ENCODE peak calls at places on chromosomes 12 and 14, in five cellular contexts. P is A549, C is HepG2, G is endothelial cell of umbilical vein, O is K562. D is an unnamed sample.

GRCh38 chr12:83665755-83666154 is 979.0 kb downstream of the TMTC2 start:
- DNase-seq in G (no peak), P (no peak), O (no peak), C (no peak), D (no peak)

GRCh38 chr12:106982229-106982628 is 4.7 kb downstream of the MTERF2 start:
- DNase-seq in C (no peak), P (no peak), G (no peak), O (no peak), D (no peak)

GRCh38 chr14:65446159-65446558 is 33.6 kb downstream of the FUT8 start:
- DNase-seq in O (no peak), P (no peak), C (no peak), G (peak), D (no peak)

GRCh38 chr12:110689002-110689600 is at the start of gene HVCN1:
- DNase-seq in O (peak), G (no peak), P (no peak), C (no peak), D (peak)

GRCh38 chr12:21998295-21998694 is 47.7 kb upstream of the CMAS start:
- DNase-seq in C (no peak), O (no peak), P (no peak), G (no peak), D (no peak)

GRCh38 chr14:105999361-106000028 is 473.1 kb downstream of the TMEM121 start:
- DNase-seq in O (peak), C (peak), P (no peak), G (no peak), D (peak)

GRCh38 chr12:69987453-69988102 is 162.6 kb downstream of the MYRFL start:
- DNase-seq in G (peak), C (peak), O (no peak), P (peak), D (no peak)

GRCh38 chr14:69259531-69260245 is at the start of gene GALNT16:
- DNase-seq in C (no peak), P (peak), G (peak), O (no peak), D (no peak)

GRCh38 chr14:24340606-24341005 is 815 bp upstream of the RIPK3 start:
- DNase-seq in C (no peak), P (no peak), O (no peak), G (no peak), D (no peak)

GRCh38 chr14:99698642-99699041 is 14.5 kb downstream of the CYP46A1 start:
- DNase-seq in P (no peak), G (no peak), O (no peak), C (no peak), D (no peak)

GRCh38 chr12:630656-631632 is 32.3 kb downstream of the NINJ2 start:
- DNase-seq in C (no peak), P (no peak), O (no peak), G (peak), D (peak)

GRCh38 chr12:117985182-117985581 is 16.4 kb upstream of the KSR2 start:
- DNase-seq in O (no peak), P (no peak), G (no peak), C (no peak), D (no peak)

GRCh38 chr14:105065280-105066228 is at the start of gene GPR132:
- DNase-seq in O (no peak), P (no peak), C (no peak), G (no peak), D (peak)

GRCh38 chr12:12755923-12756322 is 29.5 kb upstream of the APOLD1 start:
- DNase-seq in C (no peak), O (no peak), P (no peak), G (no peak), D (no peak)

GRCh38 chr12:80187660-80188090 is 88.3 kb downstream of the OTOGL start:
- DNase-seq in C (no peak), O (no peak), P (no peak), G (peak), D (no peak)

GRCh38 chr12:22657538-22657937 is 32.6 kb downstream of the ETNK1 start:
- DNase-seq in P (no peak), C (no peak), G (no peak), O (no peak), D (no peak)

GRCh38 chr14:33709286-33709685 is 241.6 kb downstream of the EGLN3 start:
- DNase-seq in C (no peak), P (no peak), G (no peak), O (no peak), D (no peak)

GRCh38 chr12:68446896-68447806 is 115.0 kb upstream of the MDM1 start:
- DNase-seq in P (no peak), O (no peak), G (no peak), C (no peak), D (peak)

GRCh38 chr12:89731064-89731463 is 22.4 kb upstream of the ATP2B1 start:
- DNase-seq in C (no peak), P (no peak), O (no peak), G (no peak), D (no peak)

GRCh38 chr12:127556487-127556886 is 710.5 kb upstream of the TMEM132C start:
- DNase-seq in G (no peak), C (no peak), O (no peak), P (no peak), D (peak)

GRCh38 chr12:47818701-47819543 is 781 bp downstream of the HDAC7 start:
- DNase-seq in G (peak), P (peak), O (peak), C (peak), D (peak)

GRCh38 chr12:115249878-115250277 is 565.9 kb upstream of the TBX3 start:
- DNase-seq in C (no peak), G (no peak), P (no peak), O (no peak), D (no peak)

GRCh38 chr14:21868442-21869046 is 194.9 kb upstream of the OR4E1 start:
- DNase-seq in P (peak), C (peak), O (peak), G (peak), D (peak)

GRCh38 chr14:104110491-104111209 is 25.1 kb downstream of the ASPG start:
- DNase-seq in C (no peak), P (no peak), G (no peak), O (no peak), D (no peak)

GRCh38 chr14:49881296-49882006 is 11.4 kb upstream of the ARF6 start:
- DNase-seq in P (no peak), O (no peak), C (no peak), G (no peak), D (no peak)

GRCh38 chr12:39464976-39465375 is 22.1 kb upstream of the KIF21A start:
- DNase-seq in C (no peak), G (no peak), O (no peak), P (no peak), D (no peak)

GRCh38 chr12:120043421-120043820 is 54.4 kb downstream of the BICDL1 start:
- DNase-seq in C (no peak), P (no peak), O (no peak), G (no peak), D (no peak)

GRCh38 chr12:114192549-114192948 is 213.4 kb downstream of the TBX5 start:
- DNase-seq in O (no peak), G (no peak), C (no peak), P (no peak), D (no peak)

GRCh38 chr14:39154594-39155189 is 15.4 kb downstream of the TRAPPC6B start:
- DNase-seq in C (no peak), O (no peak), P (no peak), G (no peak), D (no peak)

GRCh38 chr12:126093911-126094310 is 1028.7 kb downstream of the AACS start:
- DNase-seq in P (no peak), C (no peak), G (no peak), O (peak), D (peak)

GRCh38 chr12:94618995-94619695 is 31.2 kb downstream of the TMCC3 start:
- DNase-seq in G (peak), O (no peak), P (no peak), C (no peak), D (no peak)

GRCh38 chr14:102323102-102323501 is 3.6 kb downstream of the ZNF839 start:
- DNase-seq in P (peak), G (peak), O (no peak), C (peak), D (peak)
- TF ChIP-seq CTCF in P (peak), G (peak), O (peak), C (peak), D (peak)

GRCh38 chr12:11431486-11431885 is 36.1 kb upstream of the PRB2 start:
- DNase-seq in C (no peak), G (no peak), P (no peak), O (no peak), D (peak)

GRCh38 chr12:11437966-11438365 is 42.6 kb upstream of the PRB2 start:
- DNase-seq in G (no peak), O (no peak), P (no peak), C (no peak), D (no peak)

GRCh38 chr12:11433664-11434063 is 38.3 kb upstream of the PRB2 start:
- DNase-seq in G (no peak), O (no peak), C (no peak), P (no peak), D (no peak)
- TF ChIP-seq MYC in G (no peak), O (no peak), C (no peak), P (no peak), D (no peak)

GRCh38 chr14:54712371-54712998 is 145.6 kb downstream of the SAMD4A start:
- DNase-seq in G (peak), P (no peak), C (no peak), O (no peak), D (no peak)

GRCh38 chr14:54715811-54716210 is 148.9 kb downstream of the SAMD4A start:
- DNase-seq in G (no peak), P (no peak), O (no peak), C (no peak), D (no peak)

GRCh38 chr14:54713364-54713763 is 146.4 kb downstream of the SAMD4A start:
- DNase-seq in C (no peak), P (no peak), G (no peak), O (no peak), D (no peak)

GRCh38 chr14:54718046-54718445 is 151.1 kb downstream of the SAMD4A start:
- DNase-seq in O (no peak), G (no peak), C (no peak), P (no peak), D (no peak)

GRCh38 chr14:54715244-54715643 is 148.3 kb downstream of the SAMD4A start:
- DNase-seq in O (peak), P (no peak), G (no peak), C (no peak), D (no peak)
- TF ChIP-seq CTCF in O (no peak), P (peak), G (no peak), C (no peak), D (no peak)

DNA sequence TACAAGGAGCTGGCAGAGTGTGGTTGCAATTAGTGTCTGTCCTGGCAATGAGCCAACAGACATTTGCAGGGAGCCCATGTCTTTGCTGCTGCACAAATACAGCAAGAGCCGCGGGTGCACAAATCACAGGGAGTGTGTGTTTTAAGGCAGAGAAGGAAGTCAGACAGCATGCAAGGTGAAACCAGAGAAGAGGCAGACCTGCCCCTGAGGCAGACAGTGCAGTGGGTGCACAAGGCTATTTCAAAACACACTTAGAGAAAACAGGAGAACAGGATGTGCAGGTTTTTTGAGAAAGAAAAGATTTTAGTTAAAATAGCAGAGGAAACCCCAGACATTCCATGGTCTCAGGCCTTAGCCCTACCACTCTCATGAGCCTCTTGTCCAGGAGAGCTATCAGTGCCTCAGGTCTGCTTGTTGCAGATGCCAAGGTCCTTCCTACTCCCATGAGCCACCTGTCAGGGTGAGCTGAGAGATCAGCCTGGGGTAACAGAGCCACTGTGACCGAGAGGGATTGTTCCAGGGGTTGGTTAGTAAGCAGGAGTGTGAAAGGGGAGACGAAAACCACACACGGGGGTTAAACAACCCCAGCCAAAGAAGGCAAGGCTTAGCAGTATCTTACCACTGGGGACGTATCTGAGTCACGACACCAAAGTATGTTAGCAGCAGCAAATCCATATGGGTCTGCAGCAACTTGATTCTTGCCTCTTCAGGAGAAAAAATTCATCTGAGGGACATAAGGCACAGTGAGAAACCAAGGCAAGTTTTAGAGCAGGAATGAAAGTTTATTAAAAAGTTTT is 78.1 kb downstream of the C14orf132 start:
- DNase-seq in P (no peak), C (no peak), G (no peak), O (no peak), D (no peak)
- TF ChIP-seq MYC in P (no peak), C (no peak), G (no peak), O (no peak), D (no peak)

GRCh38 chr12:6613776-6614512 is 6.8 kb upstream of the CHD4 start:
- DNase-seq in C (peak), G (peak), O (peak), P (peak), D (peak)
- TF ChIP-seq CTCF in C (peak), G (no peak), O (peak), P (peak), D (peak)

DNA sequence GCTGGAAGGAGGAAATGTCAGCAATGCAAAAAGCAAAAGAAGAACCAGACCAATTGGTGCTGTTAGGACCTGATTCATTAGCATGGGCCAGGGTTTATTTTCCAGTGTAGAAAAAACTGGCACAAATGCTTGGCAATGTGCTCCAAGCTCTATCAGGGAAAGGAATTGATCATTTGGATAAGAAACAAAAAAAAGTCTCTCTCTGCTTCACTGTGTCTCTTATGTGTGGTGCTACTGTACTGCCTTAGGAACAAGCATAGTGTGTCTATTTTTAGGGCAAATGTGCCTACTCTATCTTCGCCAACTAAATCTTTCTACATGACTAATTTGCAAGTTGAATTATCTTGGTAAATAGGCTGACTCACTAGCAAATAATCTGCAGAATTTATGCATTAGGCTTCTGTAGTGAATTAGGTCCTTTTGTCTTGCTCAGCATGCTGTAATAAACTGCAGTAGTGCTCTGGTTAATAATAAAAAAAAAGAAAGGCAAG is 236.7 kb downstream of the MDGA2 start:
- DNase-seq in G (no peak), P (no peak), C (no peak), O (no peak), D (no peak)
- TF ChIP-seq MYC in G (no peak), P (no peak), C (no peak), O (no peak), D (no peak)

GRCh38 chr12:57109207-57110160 is 1.7 kb downstream of the STAT6 start:
- DNase-seq in O (no peak), G (no peak), C (no peak), P (no peak), D (no peak)

GRCh38 chr12:57107456-57107855 is 3.7 kb downstream of the STAT6 start:
- DNase-seq in C (no peak), P (no peak), O (peak), G (no peak), D (no peak)

GRCh38 chr12:57111046-57111698 is at the start of gene STAT6:
- DNase-seq in P (peak), G (peak), C (peak), O (peak), D (peak)

GRCh38 chr12:57112492-57113294 is 1.5 kb upstream of the STAT6 start:
- DNase-seq in G (no peak), C (no peak), O (no peak), P (no peak), D (no peak)

GRCh38 chr12:57110189-57111045 is 745 bp downstream of the STAT6 start:
- DNase-seq in C (peak), P (peak), O (peak), G (peak), D (peak)
- TF ChIP-seq CTCF in C (peak), P (no peak), O (no peak), G (no peak), D (no peak)

GRCh38 chr12:108696111-108696995 is 35.0 kb downstream of the CORO1C start:
- DNase-seq in P (no peak), G (no peak), O (peak), C (no peak), D (peak)
- TF ChIP-seq MYC in P (no peak), G (no peak), O (no peak), C (no peak), D (no peak)

DNA sequence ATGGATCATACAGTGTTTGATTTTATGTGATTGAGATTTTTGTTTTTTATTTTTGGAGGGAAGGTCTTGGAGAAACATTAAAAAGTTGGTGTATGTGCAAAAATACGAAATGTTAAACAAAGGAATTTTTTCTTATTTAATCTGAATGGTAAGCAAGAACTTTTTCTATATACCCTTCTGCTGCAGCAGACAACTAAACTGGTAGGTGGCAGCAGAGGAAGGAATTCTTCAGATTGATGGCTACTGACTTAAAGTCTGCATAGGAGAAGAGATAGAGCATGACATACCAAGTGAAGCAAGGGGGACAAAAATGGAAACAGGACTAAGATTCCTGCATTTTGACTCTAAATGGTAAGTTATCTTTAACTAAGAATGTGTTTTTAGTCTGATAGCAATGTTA is 42.0 kb upstream of the A2ML1 start:
- DNase-seq in G (peak), P (peak), O (peak), C (peak), D (peak)
- TF ChIP-seq CTCF in G (peak), P (peak), O (no peak), C (peak), D (no peak)